ENCODE peak calls at places on chromosomes 16 and 17, in eight cellular contexts. I is foreskin keratinocyte; L is colonic mucosa; P is neuronal stem cell; D is CD8-positive, alpha-beta T cell; B is stomach; F is prostate gland; V is effector memory CD4-positive, alpha-beta T cell. M is an unnamed sample.
A peak's percentile ranks its signal among the peaks of the same experiment; 100 is the strongest.

GRCh38 chr16:70738083-70738977 is 52.5 kb upstream of the MTSS2 start:
- DNase-seq in I (no peak), L (no peak), P (no peak), D (peak; percentile 35), B (peak; percentile 43), F (peak; percentile 70), V (no peak), M (no peak)

GRCh38 chr17:64358261-64358788 is 32.3 kb downstream of the PECAM1 start:
- DNase-seq in I (no peak), L (no peak), P (no peak), D (no peak), B (no peak), F (no peak), V (no peak), M (no peak)

GRCh38 chr17:47280072-47280811 is 26.6 kb downstream of the ITGB3 start:
- DNase-seq in I (no peak), L (no peak), P (no peak), D (no peak), B (no peak), F (no peak), V (no peak), M (peak; percentile 96)

GRCh38 chr16:27969574-27969973 is 93.9 kb downstream of the GSG1L start:
- DNase-seq in I (no peak), L (no peak), P (no peak), D (no peak), B (no peak), F (no peak), V (no peak), M (no peak)

GRCh38 chr17:1315891-1316403 is 36.5 kb downstream of the TRARG1 start:
- DNase-seq in I (no peak), L (no peak), P (no peak), D (no peak), B (no peak), F (no peak), V (no peak), M (no peak)

GRCh38 chr17:51947160-51947559 is 211.4 kb downstream of the CA10 start:
- DNase-seq in I (no peak), L (peak; percentile 46), P (no peak), D (no peak), B (no peak), F (peak; percentile 61), V (no peak), M (no peak)

GRCh38 chr17:57033296-57033695 is 51.8 kb upstream of the AKAP1 start:
- DNase-seq in I (no peak), L (peak; percentile 57), P (no peak), D (no peak), B (peak; percentile 30), F (peak; percentile 72), V (no peak), M (peak; percentile 84)

GRCh38 chr16:23365602-23366240 is 63.6 kb downstream of the SCNN1B start:
- DNase-seq in I (no peak), L (no peak), P (no peak), D (no peak), B (no peak), F (peak; percentile 69), V (no peak), M (no peak)

GRCh38 chr16:54649846-54650245 is 280.8 kb upstream of the IRX5 start:
- DNase-seq in I (no peak), L (no peak), P (no peak), D (no peak), B (no peak), F (no peak), V (no peak), M (no peak)

GRCh38 chr17:77479372-77479781 is 338.6 kb downstream of the SEC14L1 start:
- DNase-seq in I (no peak), L (no peak), P (no peak), D (no peak), B (no peak), F (no peak), V (no peak), M (no peak)

GRCh38 chr17:69677130-69677529 is 262.6 kb downstream of the MAP2K6 start:
- DNase-seq in I (no peak), L (no peak), P (no peak), D (no peak), B (no peak), F (no peak), V (no peak), M (no peak)

GRCh38 chr17:75661531-75661930 is 5.4 kb downstream of the RECQL5 start:
- DNase-seq in I (no peak), L (no peak), P (no peak), D (no peak), B (no peak), F (no peak), V (no peak), M (no peak)

GRCh38 chr16:49458221-49458620 is 84.6 kb downstream of the C16orf78 start:
- DNase-seq in I (no peak), L (peak; percentile 16), P (no peak), D (peak; percentile 2), B (peak; percentile 21), F (no peak), V (no peak), M (no peak)

GRCh38 chr16:87597324-87597830 is 4.9 kb upstream of the JPH3 start:
- DNase-seq in I (no peak), L (no peak), P (no peak), D (no peak), B (no peak), F (no peak), V (no peak), M (no peak)

GRCh38 chr16:52487849-52488457 is 59.0 kb downstream of the TOX3 start:
- DNase-seq in I (no peak), L (no peak), P (no peak), D (no peak), B (no peak), F (no peak), V (no peak), M (no peak)

GRCh38 chr17:71792966-71793365 is 327.9 kb upstream of the SOX9 start:
- DNase-seq in I (peak; percentile 85), L (no peak), P (no peak), D (no peak), B (no peak), F (no peak), V (no peak), M (no peak)

GRCh38 chr16:872436-873242 is 72.1 kb upstream of the GNG13 start:
- DNase-seq in I (no peak), L (no peak), P (no peak), D (no peak), B (no peak), F (no peak), V (no peak), M (no peak)
- H3K4me1 ChIP-seq in I (no peaks in the 10 kb centered on the region), L (no peaks in the 10 kb centered on the region), P (no peaks in the 10 kb centered on the region), D (no peaks in the 10 kb centered on the region), B (no peaks in the 10 kb centered on the region), F (no peaks in the 10 kb centered on the region), V (no peaks in the 10 kb centered on the region), M (no peaks in the 10 kb centered on the region)

GRCh38 chr17:2395258-2396170 is 5.3 kb downstream of the MNT start:
- DNase-seq in I (no peak), L (peak; percentile 66), P (no peak), D (no peak), B (no peak), F (peak; percentile 65), V (no peak), M (peak; percentile 5)

GRCh38 chr17:2393184-2393953 is 7.5 kb downstream of the MNT start:
- DNase-seq in I (no peak), L (peak; percentile 90), P (peak; percentile 87), D (peak; percentile 92), B (peak; percentile 95), F (peak; percentile 87), V (peak; percentile 90), M (peak; percentile 90)

GRCh38 chr17:2394775-2395191 is 6.1 kb downstream of the MNT start:
- DNase-seq in I (no peak), L (no peak), P (no peak), D (no peak), B (no peak), F (no peak), V (no peak), M (no peak)

GRCh38 chr17:2392252-2393183 is 8.3 kb downstream of the MNT start:
- DNase-seq in I (peak; percentile 71), L (peak; percentile 95), P (peak; percentile 95), D (peak; percentile 99), B (peak; percentile 98), F (peak; percentile 94), V (peak; percentile 97), M (peak; percentile 95)

DNA sequence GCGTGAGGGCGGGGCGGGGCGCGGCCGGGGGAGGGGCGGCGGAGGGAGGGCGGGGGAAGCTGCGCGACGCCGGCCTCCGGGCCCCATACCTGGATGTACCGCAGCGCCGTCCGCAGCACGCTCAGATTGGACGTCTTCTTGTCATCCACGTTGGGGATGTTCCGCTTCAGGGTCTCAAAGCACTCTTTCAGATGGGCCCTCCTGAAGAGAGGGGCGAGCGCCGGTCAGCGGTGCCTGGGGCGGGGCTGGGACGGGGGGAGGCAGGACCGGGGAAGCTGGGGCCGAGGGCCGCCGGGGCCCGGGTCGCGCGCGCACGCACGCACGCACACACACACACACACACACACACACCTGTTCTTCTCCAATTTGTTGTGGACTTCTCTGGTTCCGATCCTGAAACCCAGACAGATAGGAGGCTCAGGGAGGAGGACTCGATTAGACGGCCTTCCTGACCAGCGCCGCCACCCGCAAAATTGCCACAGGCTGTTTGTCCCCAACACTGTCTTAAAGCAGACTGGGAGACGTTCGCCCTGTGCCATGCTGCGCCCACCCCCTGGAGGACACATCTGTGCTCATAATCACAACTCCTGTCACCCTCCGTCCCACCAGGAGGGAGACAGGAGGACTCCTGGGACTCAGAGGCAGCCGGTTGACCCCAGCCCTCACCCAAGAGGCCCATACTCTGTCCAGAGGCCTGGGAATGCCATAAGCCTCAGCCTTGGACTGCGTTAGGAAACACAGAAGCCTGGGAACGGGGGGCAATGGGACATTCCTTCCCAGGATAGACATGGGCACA is 6.7 kb downstream of the MNT start:
- DNase-seq in I (no peak), L (peak; percentile 45), P (no peak), D (no peak), B (no peak), F (no peak), V (no peak), M (peak; percentile 14)
- H3K27ac ChIP-seq in I (peak overlapping the region; percentile 68), L (peak overlapping the region; percentile 99), P (peak overlapping the region; percentile 43), D (no peak overlapping the region), B (peak overlapping the region; percentile 100), F (peak overlapping the region; percentile 97), V (peak overlapping the region; percentile 99), M (peak overlapping the region; percentile 59)

DNA sequence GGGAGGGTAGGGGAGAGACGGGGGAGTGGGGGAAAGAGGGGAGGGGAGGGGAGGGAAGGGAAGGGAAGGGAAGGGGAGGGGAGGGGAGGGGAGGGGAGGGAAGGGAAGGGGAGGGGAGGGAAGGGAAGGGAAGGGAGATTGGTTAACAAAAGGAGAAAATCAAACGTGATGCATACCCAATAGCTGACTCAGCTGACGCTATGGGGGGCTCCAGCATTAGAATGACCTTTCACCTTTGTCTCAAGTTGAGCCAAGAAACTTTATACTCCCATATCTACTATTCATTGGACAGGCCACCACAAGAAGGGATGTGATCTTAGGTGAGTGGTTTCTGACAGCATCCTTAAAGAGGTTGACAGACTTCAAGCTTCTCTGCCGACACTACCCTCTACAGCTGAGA is 432.8 kb upstream of the CDH5 start:
- DNase-seq in I (no peak), L (no peak), P (no peak), D (no peak), B (no peak), F (no peak), V (no peak), M (no peak)
- H3K27me3 ChIP-seq in I (no peaks in the 10 kb centered on the region), L (no peaks in the 10 kb centered on the region), P (no peaks in the 10 kb centered on the region), D (no peaks in the 10 kb centered on the region), B (no peaks in the 10 kb centered on the region), F (no peaks in the 10 kb centered on the region), V (no peaks in the 10 kb centered on the region), M (no peaks in the 10 kb centered on the region)

DNA sequence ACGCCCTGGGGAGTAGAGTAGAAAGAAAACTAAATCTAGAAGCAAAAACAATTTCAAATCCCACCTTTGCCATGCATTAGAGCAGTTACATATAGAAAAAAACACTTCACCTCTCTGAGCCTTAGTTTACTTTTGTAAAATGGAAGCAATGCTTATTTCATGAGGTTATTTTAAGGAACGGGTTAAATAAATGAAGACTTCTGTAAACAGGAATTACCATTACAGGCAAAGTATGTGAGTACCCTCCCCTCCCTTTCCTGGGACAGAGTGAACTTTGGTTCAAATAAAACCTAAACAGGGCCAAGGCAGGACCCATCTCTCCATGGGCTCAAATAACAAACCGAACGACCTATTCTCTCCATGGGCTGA is 4.5 kb upstream of the KRT15 start:
- DNase-seq in I (no peak), L (no peak), P (no peak), D (no peak), B (no peak), F (no peak), V (no peak), M (no peak)
- H3K4me1 ChIP-seq in I (peaks cover 42% of the 10 kb centered on the region), L (peaks cover 20% of the 10 kb centered on the region), P (no peaks in the 10 kb centered on the region), D (peaks cover 7% of the 10 kb centered on the region), B (peaks cover 63% of the 10 kb centered on the region), F (peaks cover 8% of the 10 kb centered on the region), V (peaks cover 12% of the 10 kb centered on the region), M (peaks cover 8% of the 10 kb centered on the region)

M was measured in thyroid gland.